ENCODE peak calls at places on chromosome 17, in nine cellular contexts. M is CD8-positive, alpha-beta memory T cell; N is colonic mucosa; Q is PC-9; S is right cardiac atrium; X is A549; I is gastrocnemius medialis; F is CD4-positive, alpha-beta memory T cell; U is cardiac muscle cell. O is an unnamed sample. For H3K4me1, the result is how much of the 10 kb centered on the place peaks cover.

GRCh38 chr17:66783656-66784381 is 51.1 kb upstream of the CACNG5 start:
- DNase-seq in F (no peak), N (no peak), S (no peak), X (no peak), I (no peak), M (no peak), Q (no peak), U (no peak), O (no peak)

GRCh38 chr17:21213491-21214014 is 408 bp downstream of the TMEM11 start:
- DNase-seq in F (no peak), M (peak), Q (no peak), X (no peak), U (peak), I (no peak), N (no peak), S (peak), O (peak)

GRCh38 chr17:80264048-80264792 is 3.6 kb downstream of the RNF213 start:
- DNase-seq in M (peak), F (peak), S (no peak), U (no peak), N (no peak), X (no peak), Q (no peak), I (no peak), O (no peak)

GRCh38 chr17:37160940-37161339 is 212.2 kb downstream of the AATF start:
- DNase-seq in U (peak), F (no peak), S (no peak), Q (no peak), M (no peak), X (peak), N (no peak), I (no peak), O (no peak)

GRCh38 chr17:4142107-4142900 is 526 bp downstream of the ZZEF1 start:
- DNase-seq in S (peak), M (peak), U (peak), X (peak), I (no peak), Q (no peak), N (peak), F (no peak), O (peak)

GRCh38 chr17:17365476-17366110 is 62.4 kb downstream of the NT5M start:
- DNase-seq in N (no peak), M (no peak), F (no peak), I (no peak), Q (no peak), X (no peak), S (no peak), U (no peak), O (no peak)

GRCh38 chr17:45332989-45333701 is 16.3 kb upstream of the MAP3K14 start:
- DNase-seq in Q (no peak), U (peak), I (no peak), M (no peak), X (no peak), S (no peak), F (no peak), N (no peak), O (no peak)

GRCh38 chr17:31308935-31309334 is 4.9 kb downstream of the EVI2B start:
- DNase-seq in U (no peak), N (no peak), X (no peak), S (no peak), F (no peak), Q (no peak), I (no peak), M (no peak), O (no peak)

GRCh38 chr17:60493847-60494321 is 32.2 kb downstream of the APPBP2 start:
- DNase-seq in F (no peak), N (no peak), M (no peak), U (no peak), S (no peak), Q (no peak), X (no peak), I (no peak), O (no peak)

GRCh38 chr17:81566461-81567126 is 14.4 kb upstream of the FAAP100 start:
- DNase-seq in I (peak), S (peak), U (peak), F (no peak), X (peak), Q (peak), N (peak), M (no peak), O (peak)

GRCh38 chr17:55159251-55159650 is 105.5 kb upstream of the HLF start:
- DNase-seq in F (no peak), N (no peak), M (no peak), U (no peak), S (no peak), I (no peak), Q (no peak), X (no peak), O (no peak)

GRCh38 chr17:59160203-59161025 is 4.9 kb downstream of the PRR11 start:
- DNase-seq in X (no peak), I (no peak), M (no peak), F (peak), S (no peak), N (no peak), U (no peak), Q (no peak), O (no peak)

GRCh38 chr17:78537217-78537860 is 39.9 kb downstream of the DNAH17 start:
- DNase-seq in U (no peak), I (no peak), N (no peak), X (no peak), F (no peak), S (no peak), M (no peak), Q (no peak), O (no peak)

GRCh38 chr17:63830904-63831491 is 3.5 kb upstream of the FTSJ3 start:
- DNase-seq in N (no peak), I (no peak), F (no peak), U (no peak), X (no peak), M (no peak), S (no peak), Q (no peak), O (no peak)

GRCh38 chr17:52470553-52470952 is 312.0 kb upstream of the CA10 start:
- DNase-seq in M (no peak), I (no peak), N (no peak), S (no peak), F (no peak), U (no peak), Q (no peak), X (no peak), O (no peak)

GRCh38 chr17:49549691-49550678 is 25.7 kb upstream of the NXPH3 start:
- DNase-seq in I (no peak), Q (no peak), N (no peak), M (no peak), U (no peak), F (no peak), X (no peak), S (no peak), O (no peak)

GRCh38 chr17:82679586-82680465 is 18.7 kb downstream of the RAB40B start:
- DNase-seq in N (peak), M (no peak), Q (no peak), I (no peak), F (no peak), X (no peak), U (no peak), S (no peak), O (no peak)

GRCh38 chr17:14205380-14205779 is 31.3 kb downstream of the CDRT15 start:
- DNase-seq in F (no peak), M (no peak), N (no peak), U (no peak), S (no peak), Q (no peak), I (no peak), X (no peak), O (no peak)

GRCh38 chr17:78391843-78392242 is 13.4 kb downstream of the PGS1 start:
- DNase-seq in F (no peak), M (no peak), Q (peak), I (no peak), X (peak), S (no peak), N (no peak), U (no peak), O (no peak)

GRCh38 chr17:43900858-43901754 is 6.2 kb downstream of the MPP2 start:
- DNase-seq in I (no peak), F (no peak), Q (no peak), U (no peak), X (peak), S (no peak), M (no peak), N (no peak), O (no peak)

GRCh38 chr17:61175298-61176142 is 224.1 kb upstream of the TBX2 start:
- DNase-seq in Q (no peak), S (no peak), F (no peak), U (no peak), I (no peak), M (no peak), X (no peak), N (no peak), O (no peak)

GRCh38 chr17:63702616-63703015 is 2.7 kb upstream of the LIMD2 start:
- DNase-seq in F (no peak), N (no peak), I (no peak), M (no peak), Q (no peak), S (no peak), U (no peak), X (no peak), O (peak)

GRCh38 chr17:8016632-8017424 is 14.4 kb downstream of the GUCY2D start:
- DNase-seq in U (peak), M (peak), F (peak), X (peak), Q (peak), I (no peak), N (peak), S (peak), O (peak)

GRCh38 chr17:67718325-67718941 is 697 bp downstream of the NOL11 start:
- DNase-seq in F (no peak), M (peak), U (peak), N (peak), Q (no peak), X (peak), S (no peak), I (peak), O (no peak)

DNA sequence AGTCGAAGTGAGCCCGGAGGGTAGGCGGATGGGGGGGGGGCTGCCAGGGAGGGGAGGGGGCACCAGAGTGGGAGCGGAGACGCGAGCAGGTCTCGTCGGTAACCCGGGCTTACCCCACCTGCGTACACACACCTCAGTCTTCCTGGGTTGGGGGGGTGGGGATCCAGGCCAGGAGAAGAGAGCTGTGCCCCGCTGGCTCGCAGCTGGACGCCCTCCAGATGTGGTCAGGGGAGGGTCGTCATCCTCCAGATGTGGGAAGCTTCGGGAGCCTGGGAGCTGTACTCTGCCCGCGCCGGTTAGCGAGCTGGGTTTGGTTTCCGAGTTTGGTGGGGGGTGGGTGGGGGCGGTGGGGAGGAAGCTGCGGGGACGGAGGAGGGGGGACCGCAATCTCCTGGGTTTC is 1.3 kb downstream of the CACNA1G start:
- DNase-seq in S (no peak), Q (no peak), U (no peak), M (no peak), I (no peak), F (no peak), X (no peak), N (no peak), O (no peak)
- H3K4me1 ChIP-seq in S (under half), Q (under half), U (under half), M (under half), I (under half), F (under half), X (under half), N (under half), O (under half)

DNA sequence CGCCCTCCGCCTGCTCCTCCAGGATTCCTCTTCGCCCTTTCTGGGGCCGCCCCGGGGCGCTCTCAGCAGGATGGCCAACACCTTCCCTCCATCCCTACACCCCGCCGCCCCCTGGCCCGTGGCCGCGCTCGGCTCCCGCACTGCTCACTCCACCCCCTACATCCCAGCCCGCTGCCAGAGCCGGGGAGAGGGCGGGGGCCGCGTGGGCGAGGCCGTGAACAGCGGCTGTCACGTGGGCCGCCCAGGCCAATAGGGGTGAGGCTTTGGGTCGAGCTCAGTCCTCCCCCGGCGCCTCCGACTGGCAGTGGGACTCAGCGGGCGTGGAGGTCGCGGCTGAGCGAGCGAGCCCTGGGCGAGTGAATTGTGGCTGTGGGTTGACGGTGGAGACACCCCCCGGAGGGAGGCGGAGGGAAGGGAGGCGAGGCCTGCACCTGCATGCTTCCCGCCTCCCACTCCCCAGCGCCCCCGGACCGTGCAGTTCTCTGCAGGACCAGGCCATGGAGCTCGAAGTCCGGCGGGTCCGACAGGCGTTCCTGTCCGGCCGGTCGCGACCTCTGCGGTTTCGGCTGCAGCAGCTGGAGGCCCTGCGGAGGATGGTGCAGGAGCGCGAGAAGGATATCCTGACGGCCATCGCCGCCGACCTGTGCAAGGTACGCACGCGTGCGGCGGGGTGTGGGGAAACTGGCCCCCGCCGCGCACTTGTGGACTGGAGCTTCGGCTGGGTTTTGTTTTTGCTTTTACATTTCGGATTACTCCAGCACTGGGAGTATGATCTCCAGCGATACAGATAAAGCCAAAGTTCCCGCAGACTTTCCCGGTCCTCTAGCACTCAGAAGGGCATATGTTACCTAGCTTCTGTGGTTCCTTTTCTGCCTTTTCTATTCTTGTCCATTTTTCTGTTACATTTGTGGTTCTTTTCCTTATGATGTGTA is at the start of gene ALDH3A2:
- DNase-seq in F (peak), N (peak), S (peak), M (peak), U (peak), I (peak), X (peak), Q (peak), O (peak)
- H3K4me1 ChIP-seq in F (under half), N (under half), S (under half), M (under half), U (under half), I (half or more), X (half or more), Q (half or more), O (under half)

DNA sequence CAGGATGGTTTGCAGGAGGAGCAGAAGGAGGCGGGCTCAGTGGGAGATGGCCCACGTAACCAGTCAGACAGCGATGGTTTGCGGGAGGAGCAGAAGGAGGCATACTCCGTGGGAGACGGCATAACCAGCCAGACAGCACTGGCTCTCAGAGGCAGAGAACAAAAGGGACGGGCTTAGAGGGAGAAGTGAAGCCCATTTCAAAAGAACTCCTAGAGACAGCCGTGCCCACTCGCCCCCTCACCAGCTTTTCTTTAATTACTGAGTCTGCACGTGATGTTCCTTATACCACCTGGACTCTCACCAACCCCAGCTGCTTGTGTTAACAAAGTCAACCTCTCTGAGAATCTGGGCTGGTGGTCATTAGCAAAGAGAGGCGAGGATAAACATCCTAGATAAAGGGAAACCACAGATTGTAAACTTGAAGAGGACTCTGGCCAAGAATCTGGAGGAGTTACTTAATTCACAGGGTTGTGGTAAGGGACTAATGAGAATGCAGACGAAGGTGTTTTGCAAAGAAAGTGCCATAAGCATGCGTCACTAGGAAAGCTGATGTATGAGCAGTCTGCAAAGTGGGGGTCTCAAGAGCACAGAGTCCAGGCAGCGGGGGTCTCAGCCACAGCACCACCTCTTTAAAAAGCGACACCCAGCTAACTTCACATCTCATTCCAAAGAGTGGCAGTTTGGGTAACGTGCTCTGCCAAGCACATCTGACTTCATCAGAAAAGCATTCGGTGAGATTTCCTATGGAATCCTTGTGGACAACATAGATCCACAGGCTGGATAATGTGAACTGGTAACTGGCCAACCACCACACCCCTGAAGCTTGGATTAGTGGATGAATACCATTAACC is 51.7 kb downstream of the NXN start:
- DNase-seq in U (peak), M (no peak), S (no peak), I (no peak), X (peak), N (no peak), Q (peak), F (no peak), O (peak)
- H3K4me1 ChIP-seq in U (under half), M (under half), S (under half), I (under half), X (half or more), N (under half), Q (half or more), F (under half), O (under half)

DNA sequence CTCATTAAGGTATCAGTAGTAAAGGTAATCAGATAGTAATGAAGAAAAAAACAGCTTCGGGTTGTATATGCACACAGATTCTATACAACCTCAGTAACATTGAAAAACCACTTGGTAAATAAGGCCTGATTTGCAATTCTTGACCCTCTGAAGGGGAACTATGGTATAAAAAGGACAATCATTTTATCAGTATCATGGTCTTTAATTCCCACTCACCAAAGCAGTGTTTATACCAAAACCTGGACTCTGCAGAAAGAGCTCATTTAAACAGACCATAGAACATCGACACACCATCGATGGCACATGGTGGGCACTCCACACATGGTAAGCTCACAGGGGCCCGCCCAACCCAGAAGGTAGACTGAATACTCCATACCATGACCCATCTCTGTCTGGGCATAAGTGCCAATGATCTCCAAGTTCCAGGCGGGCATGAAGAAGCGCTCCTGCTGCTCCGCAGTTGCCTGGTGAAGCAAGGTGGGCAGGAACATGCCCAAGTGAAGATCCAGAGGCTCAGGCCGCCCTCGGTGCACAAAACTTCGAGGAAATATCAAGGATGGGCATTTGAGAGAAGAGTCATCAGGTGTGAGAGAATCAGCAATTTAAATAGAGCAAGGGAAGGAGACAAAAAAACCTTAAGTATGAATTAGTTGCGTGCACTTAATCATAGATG is 19.0 kb downstream of the ACOX1 start:
- DNase-seq in I (no peak), Q (no peak), M (no peak), U (no peak), N (no peak), F (no peak), X (no peak), S (no peak), O (no peak)
- H3K4me1 ChIP-seq in I (under half), Q (under half), M (under half), U (under half), N (under half), F (under half), X (under half), S (under half), O (under half)